ENCODE peak calls at places on chromosomes 5 and 9, in nine cellular contexts. One of them, this sample, is unnamed.

GRCh38 chr5:173298213-173298933 is 29.8 kb downstream of the STC2 start:
- DNase-seq in pancreas: no peak
- DNase-seq in CD8-positive, alpha-beta memory T cell: no peak
- DNase-seq in anterior cingulate cortex: no peak
- DNase-seq in OCI-LY7: no peak
- DNase-seq in stimulated activated CD8-positive, alpha-beta memory T cell treated with anti-CD3 and anti-CD28 coated beads, Interleukin-4, amount 100 ng/mL, for 4 hours: no peak
- DNase-seq in activated CD8-positive, alpha-beta memory T cell treated with anti-CD3 and anti-CD28 coated beads for 48 hours: no peak
- DNase-seq in NCI-H2171: no peak
- DNase-seq in ELR: no peak
- DNase-seq in this sample: no peak

GRCh38 chr9:121694582-121694981 is 43.1 kb downstream of the DAB2IP start:
- DNase-seq in pancreas: no peak
- DNase-seq in CD8-positive, alpha-beta memory T cell: no peak
- DNase-seq in anterior cingulate cortex: no peak
- DNase-seq in OCI-LY7: no peak
- DNase-seq in stimulated activated CD8-positive, alpha-beta memory T cell treated with anti-CD3 and anti-CD28 coated beads, Interleukin-4, amount 100 ng/mL, for 4 hours: no peak
- DNase-seq in activated CD8-positive, alpha-beta memory T cell treated with anti-CD3 and anti-CD28 coated beads for 48 hours: no peak
- DNase-seq in NCI-H2171: no peak
- DNase-seq in ELR: no peak
- DNase-seq in this sample: no peak

GRCh38 chr9:131043097-131043496 is 34.1 kb downstream of the LAMC3 start:
- DNase-seq in pancreas: no peak
- DNase-seq in CD8-positive, alpha-beta memory T cell: no peak
- DNase-seq in anterior cingulate cortex: no peak
- DNase-seq in OCI-LY7: peak
- DNase-seq in stimulated activated CD8-positive, alpha-beta memory T cell treated with anti-CD3 and anti-CD28 coated beads, Interleukin-4, amount 100 ng/mL, for 4 hours: no peak
- DNase-seq in activated CD8-positive, alpha-beta memory T cell treated with anti-CD3 and anti-CD28 coated beads for 48 hours: no peak
- DNase-seq in NCI-H2171: no peak
- DNase-seq in ELR: no peak
- DNase-seq in this sample: no peak

GRCh38 chr9:124108216-124108615 is 96.6 kb downstream of the LHX2 start:
- DNase-seq in pancreas: peak
- DNase-seq in CD8-positive, alpha-beta memory T cell: no peak
- DNase-seq in anterior cingulate cortex: no peak
- DNase-seq in OCI-LY7: no peak
- DNase-seq in stimulated activated CD8-positive, alpha-beta memory T cell treated with anti-CD3 and anti-CD28 coated beads, Interleukin-4, amount 100 ng/mL, for 4 hours: no peak
- DNase-seq in activated CD8-positive, alpha-beta memory T cell treated with anti-CD3 and anti-CD28 coated beads for 48 hours: no peak
- DNase-seq in NCI-H2171: peak
- DNase-seq in ELR: no peak
- DNase-seq in this sample: no peak

GRCh38 chr5:146032911-146033310 is 72.5 kb downstream of the PLAC8L1 start:
- DNase-seq in pancreas: no peak
- DNase-seq in CD8-positive, alpha-beta memory T cell: no peak
- DNase-seq in anterior cingulate cortex: no peak
- DNase-seq in OCI-LY7: no peak
- DNase-seq in stimulated activated CD8-positive, alpha-beta memory T cell treated with anti-CD3 and anti-CD28 coated beads, Interleukin-4, amount 100 ng/mL, for 4 hours: no peak
- DNase-seq in activated CD8-positive, alpha-beta memory T cell treated with anti-CD3 and anti-CD28 coated beads for 48 hours: no peak
- DNase-seq in NCI-H2171: no peak
- DNase-seq in ELR: no peak
- DNase-seq in this sample: no peak

GRCh38 chr5:13382232-13382631 is 562.3 kb downstream of the DNAH5 start:
- DNase-seq in pancreas: no peak
- DNase-seq in CD8-positive, alpha-beta memory T cell: no peak
- DNase-seq in anterior cingulate cortex: no peak
- DNase-seq in OCI-LY7: no peak
- DNase-seq in stimulated activated CD8-positive, alpha-beta memory T cell treated with anti-CD3 and anti-CD28 coated beads, Interleukin-4, amount 100 ng/mL, for 4 hours: no peak
- DNase-seq in activated CD8-positive, alpha-beta memory T cell treated with anti-CD3 and anti-CD28 coated beads for 48 hours: no peak
- DNase-seq in NCI-H2171: no peak
- DNase-seq in ELR: no peak
- DNase-seq in this sample: no peak

GRCh38 chr9:38526571-38526970 is 93.8 kb downstream of the ANKRD18A start:
- DNase-seq in pancreas: no peak
- DNase-seq in CD8-positive, alpha-beta memory T cell: no peak
- DNase-seq in anterior cingulate cortex: no peak
- DNase-seq in OCI-LY7: no peak
- DNase-seq in stimulated activated CD8-positive, alpha-beta memory T cell treated with anti-CD3 and anti-CD28 coated beads, Interleukin-4, amount 100 ng/mL, for 4 hours: no peak
- DNase-seq in activated CD8-positive, alpha-beta memory T cell treated with anti-CD3 and anti-CD28 coated beads for 48 hours: no peak
- DNase-seq in NCI-H2171: no peak
- DNase-seq in ELR: no peak
- DNase-seq in this sample: no peak

GRCh38 chr9:16626577-16627130 is 243.8 kb downstream of the BNC2 start:
- DNase-seq in pancreas: no peak
- DNase-seq in CD8-positive, alpha-beta memory T cell: no peak
- DNase-seq in anterior cingulate cortex: no peak
- DNase-seq in OCI-LY7: no peak
- DNase-seq in stimulated activated CD8-positive, alpha-beta memory T cell treated with anti-CD3 and anti-CD28 coated beads, Interleukin-4, amount 100 ng/mL, for 4 hours: no peak
- DNase-seq in activated CD8-positive, alpha-beta memory T cell treated with anti-CD3 and anti-CD28 coated beads for 48 hours: no peak
- DNase-seq in NCI-H2171: peak
- DNase-seq in ELR: peak
- DNase-seq in this sample: peak

GRCh38 chr5:153552886-153553285 is 62.4 kb downstream of the GRIA1 start:
- DNase-seq in pancreas: no peak
- DNase-seq in CD8-positive, alpha-beta memory T cell: no peak
- DNase-seq in anterior cingulate cortex: no peak
- DNase-seq in OCI-LY7: no peak
- DNase-seq in stimulated activated CD8-positive, alpha-beta memory T cell treated with anti-CD3 and anti-CD28 coated beads, Interleukin-4, amount 100 ng/mL, for 4 hours: no peak
- DNase-seq in activated CD8-positive, alpha-beta memory T cell treated with anti-CD3 and anti-CD28 coated beads for 48 hours: no peak
- DNase-seq in NCI-H2171: no peak
- DNase-seq in ELR: peak
- DNase-seq in this sample: no peak

GRCh38 chr5:89156226-89156625 is 273.2 kb upstream of the MEF2C start:
- DNase-seq in pancreas: no peak
- DNase-seq in CD8-positive, alpha-beta memory T cell: no peak
- DNase-seq in anterior cingulate cortex: no peak
- DNase-seq in OCI-LY7: no peak
- DNase-seq in stimulated activated CD8-positive, alpha-beta memory T cell treated with anti-CD3 and anti-CD28 coated beads, Interleukin-4, amount 100 ng/mL, for 4 hours: no peak
- DNase-seq in activated CD8-positive, alpha-beta memory T cell treated with anti-CD3 and anti-CD28 coated beads for 48 hours: no peak
- DNase-seq in NCI-H2171: no peak
- DNase-seq in ELR: no peak
- DNase-seq in this sample: no peak

GRCh38 chr5:180208435-180209081 is 453 bp downstream of the RASGEF1C start:
- DNase-seq in pancreas: peak
- DNase-seq in CD8-positive, alpha-beta memory T cell: no peak
- DNase-seq in anterior cingulate cortex: no peak
- DNase-seq in OCI-LY7: no peak
- DNase-seq in stimulated activated CD8-positive, alpha-beta memory T cell treated with anti-CD3 and anti-CD28 coated beads, Interleukin-4, amount 100 ng/mL, for 4 hours: no peak
- DNase-seq in activated CD8-positive, alpha-beta memory T cell treated with anti-CD3 and anti-CD28 coated beads for 48 hours: no peak
- DNase-seq in NCI-H2171: peak
- DNase-seq in ELR: no peak
- DNase-seq in this sample: no peak

GRCh38 chr9:109475526-109475925 is 22.6 kb downstream of the PTPN3 start:
- DNase-seq in pancreas: no peak
- DNase-seq in CD8-positive, alpha-beta memory T cell: no peak
- DNase-seq in anterior cingulate cortex: no peak
- DNase-seq in OCI-LY7: no peak
- DNase-seq in stimulated activated CD8-positive, alpha-beta memory T cell treated with anti-CD3 and anti-CD28 coated beads, Interleukin-4, amount 100 ng/mL, for 4 hours: no peak
- DNase-seq in activated CD8-positive, alpha-beta memory T cell treated with anti-CD3 and anti-CD28 coated beads for 48 hours: no peak
- DNase-seq in NCI-H2171: no peak
- DNase-seq in ELR: no peak
- DNase-seq in this sample: no peak

GRCh38 chr9:26975728-26976707 is 19.8 kb downstream of the IFT74 start:
- DNase-seq in pancreas: no peak
- DNase-seq in CD8-positive, alpha-beta memory T cell: no peak
- DNase-seq in anterior cingulate cortex: no peak
- DNase-seq in OCI-LY7: peak
- DNase-seq in stimulated activated CD8-positive, alpha-beta memory T cell treated with anti-CD3 and anti-CD28 coated beads, Interleukin-4, amount 100 ng/mL, for 4 hours: no peak
- DNase-seq in activated CD8-positive, alpha-beta memory T cell treated with anti-CD3 and anti-CD28 coated beads for 48 hours: no peak
- DNase-seq in NCI-H2171: no peak
- DNase-seq in ELR: peak
- DNase-seq in this sample: peak

GRCh38 chr5:66247176-66247960 is 103.3 kb downstream of the SREK1 start:
- DNase-seq in pancreas: no peak
- DNase-seq in CD8-positive, alpha-beta memory T cell: no peak
- DNase-seq in anterior cingulate cortex: no peak
- DNase-seq in OCI-LY7: no peak
- DNase-seq in stimulated activated CD8-positive, alpha-beta memory T cell treated with anti-CD3 and anti-CD28 coated beads, Interleukin-4, amount 100 ng/mL, for 4 hours: no peak
- DNase-seq in activated CD8-positive, alpha-beta memory T cell treated with anti-CD3 and anti-CD28 coated beads for 48 hours: no peak
- DNase-seq in NCI-H2171: no peak
- DNase-seq in ELR: peak
- DNase-seq in this sample: peak

GRCh38 chr9:10045598-10045997 is 567.2 kb downstream of the PTPRD start:
- DNase-seq in pancreas: no peak
- DNase-seq in CD8-positive, alpha-beta memory T cell: no peak
- DNase-seq in anterior cingulate cortex: no peak
- DNase-seq in OCI-LY7: peak
- DNase-seq in stimulated activated CD8-positive, alpha-beta memory T cell treated with anti-CD3 and anti-CD28 coated beads, Interleukin-4, amount 100 ng/mL, for 4 hours: no peak
- DNase-seq in activated CD8-positive, alpha-beta memory T cell treated with anti-CD3 and anti-CD28 coated beads for 48 hours: no peak
- DNase-seq in NCI-H2171: peak
- DNase-seq in ELR: no peak
- DNase-seq in this sample: peak

GRCh38 chr5:170711300-170711699 is 72.2 kb upstream of the GABRP start:
- DNase-seq in pancreas: no peak
- DNase-seq in CD8-positive, alpha-beta memory T cell: no peak
- DNase-seq in anterior cingulate cortex: no peak
- DNase-seq in OCI-LY7: no peak
- DNase-seq in stimulated activated CD8-positive, alpha-beta memory T cell treated with anti-CD3 and anti-CD28 coated beads, Interleukin-4, amount 100 ng/mL, for 4 hours: no peak
- DNase-seq in activated CD8-positive, alpha-beta memory T cell treated with anti-CD3 and anti-CD28 coated beads for 48 hours: no peak
- DNase-seq in NCI-H2171: no peak
- DNase-seq in ELR: no peak
- DNase-seq in this sample: no peak

GRCh38 chr5:75367401-75367800 is 30.4 kb downstream of the HMGCR start:
- DNase-seq in pancreas: no peak
- DNase-seq in CD8-positive, alpha-beta memory T cell: no peak
- DNase-seq in anterior cingulate cortex: no peak
- DNase-seq in OCI-LY7: no peak
- DNase-seq in stimulated activated CD8-positive, alpha-beta memory T cell treated with anti-CD3 and anti-CD28 coated beads, Interleukin-4, amount 100 ng/mL, for 4 hours: no peak
- DNase-seq in activated CD8-positive, alpha-beta memory T cell treated with anti-CD3 and anti-CD28 coated beads for 48 hours: no peak
- DNase-seq in NCI-H2171: no peak
- DNase-seq in ELR: peak
- DNase-seq in this sample: peak

GRCh38 chr5:137016783-137017324 is 482.3 kb downstream of the SPOCK1 start:
- DNase-seq in pancreas: no peak
- DNase-seq in CD8-positive, alpha-beta memory T cell: no peak
- DNase-seq in anterior cingulate cortex: no peak
- DNase-seq in OCI-LY7: peak
- DNase-seq in stimulated activated CD8-positive, alpha-beta memory T cell treated with anti-CD3 and anti-CD28 coated beads, Interleukin-4, amount 100 ng/mL, for 4 hours: no peak
- DNase-seq in activated CD8-positive, alpha-beta memory T cell treated with anti-CD3 and anti-CD28 coated beads for 48 hours: no peak
- DNase-seq in NCI-H2171: no peak
- DNase-seq in ELR: no peak
- DNase-seq in this sample: peak

GRCh38 chr5:142360607-142361120 is 35.8 kb upstream of the SPRY4 start:
- DNase-seq in pancreas: no peak
- DNase-seq in CD8-positive, alpha-beta memory T cell: no peak
- DNase-seq in anterior cingulate cortex: no peak
- DNase-seq in OCI-LY7: no peak
- DNase-seq in stimulated activated CD8-positive, alpha-beta memory T cell treated with anti-CD3 and anti-CD28 coated beads, Interleukin-4, amount 100 ng/mL, for 4 hours: no peak
- DNase-seq in activated CD8-positive, alpha-beta memory T cell treated with anti-CD3 and anti-CD28 coated beads for 48 hours: no peak
- DNase-seq in NCI-H2171: no peak
- DNase-seq in ELR: peak
- DNase-seq in this sample: peak

GRCh38 chr5:13536921-13537320 is 407.6 kb downstream of the DNAH5 start:
- DNase-seq in pancreas: no peak
- DNase-seq in CD8-positive, alpha-beta memory T cell: no peak
- DNase-seq in anterior cingulate cortex: no peak
- DNase-seq in OCI-LY7: no peak
- DNase-seq in stimulated activated CD8-positive, alpha-beta memory T cell treated with anti-CD3 and anti-CD28 coated beads, Interleukin-4, amount 100 ng/mL, for 4 hours: no peak
- DNase-seq in activated CD8-positive, alpha-beta memory T cell treated with anti-CD3 and anti-CD28 coated beads for 48 hours: no peak
- DNase-seq in NCI-H2171: no peak
- DNase-seq in ELR: peak
- DNase-seq in this sample: no peak

GRCh38 chr5:156913719-156914370 is 49.2 kb downstream of the TIMD4 start:
- DNase-seq in pancreas: no peak
- DNase-seq in CD8-positive, alpha-beta memory T cell: peak
- DNase-seq in anterior cingulate cortex: no peak
- DNase-seq in OCI-LY7: peak
- DNase-seq in stimulated activated CD8-positive, alpha-beta memory T cell treated with anti-CD3 and anti-CD28 coated beads, Interleukin-4, amount 100 ng/mL, for 4 hours: peak
- DNase-seq in activated CD8-positive, alpha-beta memory T cell treated with anti-CD3 and anti-CD28 coated beads for 48 hours: no peak
- DNase-seq in NCI-H2171: peak
- DNase-seq in ELR: no peak
- DNase-seq in this sample: no peak

GRCh38 chr5:153618857-153619256 is 128.4 kb downstream of the GRIA1 start:
- DNase-seq in pancreas: no peak
- DNase-seq in CD8-positive, alpha-beta memory T cell: no peak
- DNase-seq in anterior cingulate cortex: no peak
- DNase-seq in OCI-LY7: no peak
- DNase-seq in stimulated activated CD8-positive, alpha-beta memory T cell treated with anti-CD3 and anti-CD28 coated beads, Interleukin-4, amount 100 ng/mL, for 4 hours: no peak
- DNase-seq in activated CD8-positive, alpha-beta memory T cell treated with anti-CD3 and anti-CD28 coated beads for 48 hours: no peak
- DNase-seq in NCI-H2171: no peak
- DNase-seq in ELR: peak
- DNase-seq in this sample: no peak

GRCh38 chr9:119368681-119369581 is at the start of gene BRINP1:
- DNase-seq in pancreas: peak
- DNase-seq in CD8-positive, alpha-beta memory T cell: no peak
- DNase-seq in anterior cingulate cortex: peak
- DNase-seq in OCI-LY7: no peak
- DNase-seq in stimulated activated CD8-positive, alpha-beta memory T cell treated with anti-CD3 and anti-CD28 coated beads, Interleukin-4, amount 100 ng/mL, for 4 hours: no peak
- DNase-seq in activated CD8-positive, alpha-beta memory T cell treated with anti-CD3 and anti-CD28 coated beads for 48 hours: no peak
- DNase-seq in NCI-H2171: peak
- DNase-seq in ELR: no peak
- DNase-seq in this sample: no peak

GRCh38 chr5:61298580-61298979 is 33.5 kb upstream of the ZSWIM6 start:
- DNase-seq in pancreas: no peak
- DNase-seq in CD8-positive, alpha-beta memory T cell: no peak
- DNase-seq in anterior cingulate cortex: no peak
- DNase-seq in OCI-LY7: no peak
- DNase-seq in stimulated activated CD8-positive, alpha-beta memory T cell treated with anti-CD3 and anti-CD28 coated beads, Interleukin-4, amount 100 ng/mL, for 4 hours: no peak
- DNase-seq in activated CD8-positive, alpha-beta memory T cell treated with anti-CD3 and anti-CD28 coated beads for 48 hours: no peak
- DNase-seq in NCI-H2171: no peak
- DNase-seq in ELR: peak
- DNase-seq in this sample: peak

GRCh38 chr9:88420227-88420626 is 32.0 kb downstream of the SPIN1 start:
- DNase-seq in pancreas: no peak
- DNase-seq in CD8-positive, alpha-beta memory T cell: no peak
- DNase-seq in anterior cingulate cortex: no peak
- DNase-seq in OCI-LY7: no peak
- DNase-seq in stimulated activated CD8-positive, alpha-beta memory T cell treated with anti-CD3 and anti-CD28 coated beads, Interleukin-4, amount 100 ng/mL, for 4 hours: no peak
- DNase-seq in activated CD8-positive, alpha-beta memory T cell treated with anti-CD3 and anti-CD28 coated beads for 48 hours: no peak
- DNase-seq in NCI-H2171: no peak
- DNase-seq in ELR: no peak
- DNase-seq in this sample: no peak

GRCh38 chr9:21096901-21097255 is 19.1 kb upstream of the IFNB1 start:
- DNase-seq in pancreas: no peak
- DNase-seq in CD8-positive, alpha-beta memory T cell: no peak
- DNase-seq in anterior cingulate cortex: no peak
- DNase-seq in OCI-LY7: no peak
- DNase-seq in stimulated activated CD8-positive, alpha-beta memory T cell treated with anti-CD3 and anti-CD28 coated beads, Interleukin-4, amount 100 ng/mL, for 4 hours: no peak
- DNase-seq in activated CD8-positive, alpha-beta memory T cell treated with anti-CD3 and anti-CD28 coated beads for 48 hours: no peak
- DNase-seq in NCI-H2171: no peak
- DNase-seq in ELR: no peak
- DNase-seq in this sample: no peak

GRCh38 chr9:23819403-23819802 is 6.6 kb downstream of the ELAVL2 start:
- DNase-seq in pancreas: no peak
- DNase-seq in CD8-positive, alpha-beta memory T cell: no peak
- DNase-seq in anterior cingulate cortex: no peak
- DNase-seq in OCI-LY7: no peak
- DNase-seq in stimulated activated CD8-positive, alpha-beta memory T cell treated with anti-CD3 and anti-CD28 coated beads, Interleukin-4, amount 100 ng/mL, for 4 hours: no peak
- DNase-seq in activated CD8-positive, alpha-beta memory T cell treated with anti-CD3 and anti-CD28 coated beads for 48 hours: no peak
- DNase-seq in NCI-H2171: no peak
- DNase-seq in ELR: no peak
- DNase-seq in this sample: no peak

GRCh38 chr9:134065720-134066419 is 2.0 kb downstream of the BRD3 start:
- DNase-seq in pancreas: peak
- DNase-seq in CD8-positive, alpha-beta memory T cell: peak
- DNase-seq in anterior cingulate cortex: no peak
- DNase-seq in OCI-LY7: peak
- DNase-seq in stimulated activated CD8-positive, alpha-beta memory T cell treated with anti-CD3 and anti-CD28 coated beads, Interleukin-4, amount 100 ng/mL, for 4 hours: peak
- DNase-seq in activated CD8-positive, alpha-beta memory T cell treated with anti-CD3 and anti-CD28 coated beads for 48 hours: peak
- DNase-seq in NCI-H2171: no peak
- DNase-seq in ELR: peak
- DNase-seq in this sample: peak

GRCh38 chr9:109409998-109410397 is 88.1 kb downstream of the PTPN3 start:
- DNase-seq in pancreas: no peak
- DNase-seq in CD8-positive, alpha-beta memory T cell: no peak
- DNase-seq in anterior cingulate cortex: no peak
- DNase-seq in OCI-LY7: no peak
- DNase-seq in stimulated activated CD8-positive, alpha-beta memory T cell treated with anti-CD3 and anti-CD28 coated beads, Interleukin-4, amount 100 ng/mL, for 4 hours: no peak
- DNase-seq in activated CD8-positive, alpha-beta memory T cell treated with anti-CD3 and anti-CD28 coated beads for 48 hours: no peak
- DNase-seq in NCI-H2171: no peak
- DNase-seq in ELR: peak
- DNase-seq in this sample: no peak

GRCh38 chr9:98142182-98142924 is 23.3 kb upstream of the TRIM14 start:
- DNase-seq in pancreas: no peak
- DNase-seq in CD8-positive, alpha-beta memory T cell: no peak
- DNase-seq in anterior cingulate cortex: peak
- DNase-seq in OCI-LY7: no peak
- DNase-seq in stimulated activated CD8-positive, alpha-beta memory T cell treated with anti-CD3 and anti-CD28 coated beads, Interleukin-4, amount 100 ng/mL, for 4 hours: no peak
- DNase-seq in activated CD8-positive, alpha-beta memory T cell treated with anti-CD3 and anti-CD28 coated beads for 48 hours: no peak
- DNase-seq in NCI-H2171: no peak
- DNase-seq in ELR: no peak
- DNase-seq in this sample: no peak

This sample was measured in RKO.